ENCODE peak calls at places on chromosomes 7 and 10, in seven cellular contexts. I is heart left ventricle, S is fibroblast of the aortic adventitia, D is A549, E is fibroblast of lung, N is thoracic aorta, G is IMR-90. J is an unnamed sample.

GRCh38 chr7:100372256-100372655 is 1.0 kb upstream of the PILRA start:
- DNase-seq in I (no peak), S (peak), D (no peak), E (peak), N (no peak), G (peak), J (peak)

GRCh38 chr7:158093156-158093796 is 494.3 kb downstream of the PTPRN2 start:
- DNase-seq in I (peak), S (no peak), D (no peak), E (no peak), N (no peak), G (no peak), J (no peak)

GRCh38 chr10:28201666-28202400 is 101.0 kb downstream of the MPP7 start:
- DNase-seq in I (no peak), S (no peak), D (no peak), E (peak), N (no peak), G (peak), J (no peak)

GRCh38 chr10:103512166-103512565 is 18.7 kb downstream of the NEURL1 start:
- DNase-seq in I (no peak), S (no peak), D (no peak), E (no peak), N (no peak), G (no peak), J (no peak)

GRCh38 chr7:132554446-132554845 is 21.8 kb downstream of the PLXNA4 start:
- DNase-seq in I (no peak), S (no peak), D (no peak), E (no peak), N (no peak), G (no peak), J (no peak)

GRCh38 chr7:149721084-149721601 is 52.2 kb downstream of the ZNF467 start:
- DNase-seq in I (peak), S (no peak), D (no peak), E (no peak), N (no peak), G (no peak), J (no peak)

GRCh38 chr10:21134645-21135395 is 237.7 kb upstream of the NEBL start:
- DNase-seq in I (no peak), S (peak), D (peak), E (peak), N (no peak), G (no peak), J (peak)

GRCh38 chr10:88117227-88117626 is 253.8 kb downstream of the PTEN start:
- DNase-seq in I (no peak), S (no peak), D (no peak), E (peak), N (no peak), G (no peak), J (no peak)

GRCh38 chr7:23759556-23760391 is 49.8 kb downstream of the STK31 start:
- DNase-seq in I (no peak), S (peak), D (no peak), E (peak), N (no peak), G (peak), J (peak)

GRCh38 chr7:65967361-65968155 is 14.5 kb downstream of the GUSB start:
- DNase-seq in I (no peak), S (no peak), D (no peak), E (no peak), N (no peak), G (no peak), J (no peak)

GRCh38 chr7:43485580-43485979 is 97.3 kb upstream of the STK17A start:
- DNase-seq in I (no peak), S (no peak), D (no peak), E (no peak), N (no peak), G (no peak), J (no peak)

GRCh38 chr10:69445094-69445493 is 6.2 kb upstream of the TSPAN15 start:
- DNase-seq in I (no peak), S (no peak), D (no peak), E (no peak), N (no peak), G (no peak), J (no peak)

GRCh38 chr7:100607111-100607510 is 4.9 kb downstream of the PCOLCE start:
- DNase-seq in I (no peak), S (peak), D (no peak), E (no peak), N (no peak), G (peak), J (no peak)

GRCh38 chr7:157707983-157708720 is 371.3 kb downstream of the DNAJB6 start:
- DNase-seq in I (peak), S (no peak), D (no peak), E (no peak), N (no peak), G (no peak), J (no peak)

GRCh38 chr7:8290645-8291308 is 28.8 kb upstream of the ICA1 start:
- DNase-seq in I (no peak), S (no peak), D (no peak), E (peak), N (no peak), G (no peak), J (no peak)

GRCh38 chr10:100728928-100729876 is 16.2 kb upstream of the PAX2 start:
- DNase-seq in I (no peak), S (peak), D (peak), E (peak), N (no peak), G (peak), J (peak)

GRCh38 chr10:86749835-86750234 is 6.6 kb upstream of the BMPR1A start:
- DNase-seq in I (no peak), S (no peak), D (no peak), E (no peak), N (no peak), G (no peak), J (no peak)

GRCh38 chr10:82861889-82862288 is 986.9 kb downstream of the NRG3 start:
- DNase-seq in I (no peak), S (no peak), D (no peak), E (no peak), N (no peak), G (no peak), J (no peak)

GRCh38 chr7:126511046-126511445 is 741.7 kb downstream of the GRM8 start:
- DNase-seq in I (no peak), S (no peak), D (no peak), E (no peak), N (no peak), G (no peak), J (no peak)

GRCh38 chr7:70271617-70272081 is 673.4 kb downstream of the AUTS2 start:
- DNase-seq in I (no peak), S (peak), D (no peak), E (peak), N (no peak), G (no peak), J (no peak)

GRCh38 chr10:807958-808353 is 118.5 kb upstream of the DIP2C start:
- DNase-seq in I (no peak), S (no peak), D (no peak), E (no peak), N (no peak), G (no peak), J (no peak)

GRCh38 chr7:47659664-47660462 is 78.0 kb upstream of the TNS3 start:
- DNase-seq in I (no peak), S (no peak), D (no peak), E (no peak), N (no peak), G (no peak), J (no peak)

GRCh38 chr7:135801045-135801693 is 52.6 kb upstream of the FAM180A start:
- DNase-seq in I (no peak), S (peak), D (peak), E (peak), N (no peak), G (peak), J (peak)

GRCh38 chr10:93438796-93439253 is 43.3 kb downstream of the MYOF start:
- DNase-seq in I (no peak), S (no peak), D (no peak), E (peak), N (no peak), G (no peak), J (peak)

DNA sequence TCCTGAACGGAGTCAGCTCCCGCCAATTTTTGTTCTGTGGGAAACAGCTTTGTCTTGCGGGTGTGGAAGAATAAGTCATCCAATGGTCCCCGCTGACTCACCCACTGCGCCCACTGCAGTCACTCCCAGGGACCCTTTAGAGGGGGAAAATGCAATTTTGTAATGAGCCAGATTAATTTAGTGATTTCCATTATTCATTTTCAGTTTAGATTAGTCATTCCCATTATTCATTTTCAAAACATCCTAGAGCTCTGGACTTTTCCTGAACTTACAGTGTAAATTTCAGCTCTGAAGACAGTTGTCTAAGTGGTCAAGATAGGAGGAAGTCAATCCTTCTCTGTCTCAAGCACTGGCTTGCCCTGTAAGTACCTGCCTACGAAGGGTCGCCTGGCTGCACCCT is 154.9 kb upstream of the TMEM72 start:
- DNase-seq in I (no peak), S (peak), D (no peak), E (peak), N (no peak), G (peak), J (peak)
- H3K4me3 ChIP-seq in I (no peak), S (no peak), D (no peak), E (no peak), N (peak), G (no peak), J (no peak)

GRCh38 chr10:61796785-61797184 is 104.7 kb upstream of the ARID5B start:
- DNase-seq in I (no peak), S (no peak), D (no peak), E (no peak), N (no peak), G (no peak), J (no peak)

GRCh38 chr10:61793760-61794713 is 107.5 kb upstream of the ARID5B start:
- DNase-seq in I (no peak), S (peak), D (no peak), E (peak), N (no peak), G (peak), J (no peak)

GRCh38 chr10:61792921-61793320 is 108.6 kb upstream of the ARID5B start:
- DNase-seq in I (no peak), S (peak), D (no peak), E (no peak), N (no peak), G (no peak), J (no peak)

GRCh38 chr10:61795147-61795546 is 106.4 kb upstream of the ARID5B start:
- DNase-seq in I (no peak), S (no peak), D (no peak), E (no peak), N (no peak), G (no peak), J (no peak)

GRCh38 chr10:61795551-61795950 is 105.9 kb upstream of the ARID5B start:
- DNase-seq in I (no peak), S (no peak), D (peak), E (no peak), N (no peak), G (no peak), J (no peak)
- TF ChIP-seq CTCF in I (no peak), S (peak), D (no peak), E (peak), N (no peak), G (no peak), J (no peak)

GRCh38 chr7:36288501-36288900 is 101.2 kb upstream of the ANLN start:
- DNase-seq in I (no peak), S (no peak), D (no peak), E (no peak), N (no peak), G (no peak), J (no peak)
- H3K4me3 ChIP-seq in I (no peak), S (no peak), D (no peak), E (no peak), N (no peak), G (no peak), J (no peak)

DNA sequence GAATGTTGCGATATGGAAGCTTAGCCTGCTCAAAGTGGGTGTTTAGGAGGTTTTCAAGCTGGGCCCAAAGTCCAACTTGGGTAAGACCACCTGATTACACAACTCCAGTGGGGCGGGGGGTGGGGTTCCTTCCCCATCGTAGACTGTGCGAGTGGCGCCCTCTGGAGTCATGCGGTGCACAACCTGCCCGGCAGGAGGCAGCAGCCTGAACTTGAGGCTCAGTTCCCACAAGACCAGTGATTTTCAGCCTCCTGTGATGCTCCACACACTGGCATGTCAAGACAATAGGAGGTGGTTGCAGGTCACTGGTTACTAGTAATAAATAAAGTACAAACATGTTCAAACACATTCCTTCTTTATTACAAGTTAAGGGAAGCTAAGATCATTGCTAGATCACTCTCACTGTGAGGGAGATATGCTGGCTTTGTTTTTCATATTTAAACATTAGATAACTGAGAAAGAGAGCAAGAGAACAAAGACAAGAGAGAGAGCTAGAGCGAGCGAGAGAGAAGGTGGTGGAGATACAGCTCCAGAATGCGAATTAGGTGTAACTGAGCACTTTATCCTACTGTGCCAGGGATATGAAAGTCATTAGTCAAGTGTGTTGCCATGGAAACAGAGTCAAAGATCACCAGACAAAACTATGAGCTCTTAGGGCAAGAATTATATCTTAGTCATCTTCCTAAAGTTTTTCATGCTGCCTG is 97.4 kb upstream of the BMPER start:
- DNase-seq in I (no peak), S (peak), D (peak), E (peak), N (no peak), G (peak), J (peak)
- TF ChIP-seq CTCF in I (no peak), S (peak), D (peak), E (peak), N (no peak), G (peak), J (peak)

DNA sequence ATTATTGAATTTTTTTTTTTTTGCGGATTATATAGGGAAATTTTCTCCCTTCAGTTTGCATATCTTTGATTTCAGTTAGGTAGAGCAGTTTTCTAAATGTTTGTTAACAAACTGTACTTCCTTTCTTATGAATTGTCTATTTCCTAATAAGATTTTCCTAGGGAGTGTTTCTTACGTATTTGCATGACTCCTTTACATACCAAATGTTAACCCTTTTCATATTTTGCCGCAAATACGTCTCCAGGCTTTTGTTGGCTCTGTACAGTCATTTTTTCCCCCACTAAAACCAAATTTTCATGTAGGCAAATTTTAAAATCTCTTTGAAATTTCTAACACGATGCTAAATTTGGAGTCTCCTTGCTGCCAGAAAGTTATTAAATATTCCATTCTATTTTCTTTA is 1.9 kb upstream of the FRAT2 start:
- DNase-seq in I (no peak), S (no peak), D (no peak), E (no peak), N (no peak), G (peak), J (no peak)
- H3K4me3 ChIP-seq in I (no peak), S (no peak), D (no peak), E (no peak), N (no peak), G (no peak), J (no peak)

DNA sequence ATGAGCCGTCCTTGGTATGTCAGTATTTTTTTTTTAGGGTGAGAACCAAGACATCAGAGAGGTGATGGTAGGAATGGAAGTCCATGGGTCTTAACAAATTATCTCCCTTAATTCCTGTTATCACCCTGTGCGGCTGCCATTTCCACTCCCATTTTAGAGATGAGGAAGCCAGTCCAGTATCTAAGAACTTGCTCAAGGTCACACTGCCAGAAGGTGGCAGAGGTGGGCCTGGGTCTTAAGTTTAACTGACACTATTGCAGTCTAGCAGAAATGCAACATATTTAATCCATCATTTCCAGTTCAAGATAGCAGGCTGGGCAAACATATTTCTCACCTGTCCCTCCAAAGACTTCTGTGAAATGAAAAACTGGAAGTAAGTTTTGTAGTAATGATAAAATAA is 108.3 kb downstream of the GLI3 start:
- DNase-seq in I (no peak), S (no peak), D (no peak), E (peak), N (no peak), G (no peak), J (peak)
- TF ChIP-seq CTCF in I (no peak), S (peak), D (no peak), E (peak), N (no peak), G (peak), J (peak)

GRCh38 chr7:1226155-1226901 is 6.3 kb upstream of the UNCX start:
- DNase-seq in I (no peak), S (no peak), D (no peak), E (no peak), N (no peak), G (no peak), J (no peak)

GRCh38 chr7:1224093-1224702 is 8.5 kb upstream of the UNCX start:
- DNase-seq in I (no peak), S (no peak), D (no peak), E (no peak), N (no peak), G (no peak), J (no peak)

GRCh38 chr7:1225462-1226154 is 7.1 kb upstream of the UNCX start:
- DNase-seq in I (no peak), S (no peak), D (peak), E (no peak), N (no peak), G (no peak), J (peak)

GRCh38 chr7:1220958-1221745 is 11.5 kb upstream of the UNCX start:
- DNase-seq in I (no peak), S (no peak), D (no peak), E (no peak), N (no peak), G (no peak), J (no peak)

GRCh38 chr7:1223196-1224092 is 9.2 kb upstream of the UNCX start:
- DNase-seq in I (no peak), S (no peak), D (no peak), E (no peak), N (no peak), G (no peak), J (no peak)
- H3K4me3 ChIP-seq in I (no peak), S (no peak), D (no peak), E (no peak), N (no peak), G (no peak), J (no peak)

GRCh38 chr7:32378991-32379390 is 111.2 kb downstream of the LSM5 start:
- DNase-seq in I (no peak), S (no peak), D (no peak), E (no peak), N (no peak), G (no peak), J (no peak)

GRCh38 chr7:32379486-32380115 is 110.6 kb downstream of the LSM5 start:
- DNase-seq in I (no peak), S (no peak), D (no peak), E (no peak), N (no peak), G (no peak), J (no peak)

GRCh38 chr7:32385316-32385956 is 104.7 kb downstream of the LSM5 start:
- DNase-seq in I (no peak), S (peak), D (no peak), E (no peak), N (no peak), G (no peak), J (no peak)

GRCh38 chr7:32381024-32381601 is 109.1 kb downstream of the LSM5 start:
- DNase-seq in I (no peak), S (no peak), D (no peak), E (no peak), N (no peak), G (no peak), J (no peak)
- TF ChIP-seq CTCF in I (peak), S (no peak), D (no peak), E (no peak), N (no peak), G (no peak), J (no peak)

GRCh38 chr7:98354511-98355249 is 46.2 kb downstream of the BAIAP2L1 start:
- DNase-seq in I (no peak), S (peak), D (peak), E (peak), N (no peak), G (peak), J (peak)
- H3K4me3 ChIP-seq in I (no peak), S (no peak), D (peak), E (no peak), N (no peak), G (no peak), J (no peak)

J was measured in fibroblast of pulmonary artery.